ENCODE peak calls at places on chromosomes 16 and 17, in six cellular contexts. H is stimulated activated CD4-positive, alpha-beta T cell treated with anti-CD3 and anti-CD28 coated beads, TNF-alpha, amount 100 ng/mL, for 1 hour; J is NCI-H460; E is activated naive CD8-positive, alpha-beta T cell treated with anti-CD3 and anti-CD28 coated beads, Interleukin-2, amount 50 U/mL, for 24 hours; L is CD8-positive, alpha-beta T cell; A is Daoy. V is an unnamed sample.
A peak's percentile ranks its signal among the peaks of the same experiment; 100 is the strongest.

GRCh38 chr16:55737318-55737717 is 81.5 kb downstream of the SLC6A2 start:
- DNase-seq in L (no peak), J (no peak), A (no peak), H (no peak), E (no peak), V (no peak)

GRCh38 chr16:57795431-57795878 is 6.8 kb downstream of the KIFC3 start:
- DNase-seq in J (peak; percentile 70), E (no peak), L (peak; percentile 17), A (peak; percentile 44), H (no peak), V (peak; percentile 8)

GRCh38 chr16:57528499-57529323 is 7.7 kb downstream of the CCDC102A start:
- DNase-seq in J (no peak), A (no peak), H (no peak), L (no peak), E (no peak), V (no peak)

GRCh38 chr17:75645501-75645888 is 12.3 kb downstream of the SMIM5 start:
- DNase-seq in J (no peak), L (no peak), H (no peak), A (peak; percentile 92), E (no peak), V (peak; percentile 77)

GRCh38 chr16:66459878-66460277 is 32.8 kb downstream of the BEAN1 start:
- DNase-seq in L (no peak), A (no peak), H (no peak), J (no peak), E (no peak), V (no peak)

GRCh38 chr16:19882186-19882585 is 2.5 kb downstream of the GPRC5B start:
- DNase-seq in L (no peak), E (no peak), J (no peak), H (no peak), A (no peak), V (no peak)

GRCh38 chr17:29107933-29108805 is 65.2 kb downstream of the PIPOX start:
- DNase-seq in E (no peak), L (no peak), J (no peak), H (no peak), A (no peak), V (no peak)

GRCh38 chr16:87076950-87077749 is 240.0 kb downstream of the C16orf95 start:
- DNase-seq in A (peak; percentile 76), J (peak; percentile 38), H (no peak), L (no peak), E (peak; percentile 58), V (no peak)

GRCh38 chr16:14286381-14287230 is 215.5 kb downstream of the MRTFB start:
- DNase-seq in L (peak; percentile 25), E (no peak), H (no peak), J (no peak), A (no peak), V (no peak)

GRCh38 chr17:43599835-43600234 is 53.7 kb upstream of the ETV4 start:
- DNase-seq in J (no peak), A (peak; percentile 81), H (no peak), E (no peak), L (no peak), V (no peak)

GRCh38 chr17:4858068-4858879 is 25.1 kb downstream of the MINK1 start:
- DNase-seq in A (peak; percentile 27), J (no peak), L (no peak), H (no peak), E (no peak), V (no peak)

GRCh38 chr17:70230883-70231282 is 61.6 kb downstream of the KCNJ2 start:
- DNase-seq in L (no peak), E (no peak), A (no peak), J (no peak), H (no peak), V (no peak)

GRCh38 chr16:87416826-87417471 is 24.8 kb downstream of the MAP1LC3B start:
- DNase-seq in J (no peak), A (no peak), H (no peak), E (peak; percentile 34), L (peak; percentile 40), V (no peak)

GRCh38 chr17:37802061-37802460 is 57.2 kb upstream of the HNF1B start:
- DNase-seq in H (no peak), L (no peak), E (no peak), A (no peak), J (no peak), V (no peak)

GRCh38 chr16:19005561-19006445 is 22.1 kb downstream of the TMC7 start:
- DNase-seq in H (no peak), A (peak; percentile 89), E (no peak), J (peak; percentile 62), L (no peak), V (no peak)

GRCh38 chr17:77506371-77506991 is 365.7 kb downstream of the SEC14L1 start:
- DNase-seq in H (no peak), L (no peak), A (no peak), J (no peak), E (no peak), V (no peak)

GRCh38 chr17:75478508-75478907 is 22.1 kb downstream of the TMEM94 start:
- DNase-seq in H (no peak), A (no peak), L (no peak), E (no peak), J (no peak), V (no peak)

GRCh38 chr17:10077561-10078299 is 120.7 kb downstream of the GAS7 start:
- DNase-seq in L (peak; percentile 13), E (no peak), H (no peak), J (no peak), A (no peak), V (no peak)

GRCh38 chr16:78673884-78674283 is 574.4 kb downstream of the WWOX start:
- DNase-seq in A (no peak), E (no peak), L (no peak), H (no peak), J (no peak), V (no peak)

GRCh38 chr16:83940630-83941378 is 12.2 kb upstream of the OSGIN1 start:
- DNase-seq in E (no peak), H (no peak), J (no peak), L (no peak), A (no peak), V (no peak)

GRCh38 chr17:81254955-81255717 is 16.0 kb downstream of the NDUFAF8 start:
- DNase-seq in E (no peak), H (no peak), J (peak; percentile 59), A (peak; percentile 72), L (no peak), V (peak; percentile 40)

GRCh38 chr17:47176438-47176837 is 12.7 kb downstream of the CDC27 start:
- DNase-seq in A (no peak), E (no peak), J (no peak), H (no peak), L (no peak), V (no peak)

GRCh38 chr17:61260061-61260797 is 139.4 kb upstream of the TBX2 start:
- DNase-seq in A (no peak), E (no peak), J (peak; percentile 98), L (no peak), H (no peak), V (no peak)

GRCh38 chr17:13346081-13346533 is 255.6 kb downstream of the HS3ST3A1 start:
- DNase-seq in J (no peak), E (no peak), H (no peak), A (peak; percentile 93), L (no peak), V (no peak)

GRCh38 chr17:5078106-5079028 is at the start of gene ZFP3:
- DNase-seq in A (no peak), H (peak; percentile 48), L (peak; percentile 73), E (peak; percentile 78), J (no peak), V (peak; percentile 93)

GRCh38 chr16:29198731-29199521 is 207.6 kb downstream of the NPIPB11 start:
- DNase-seq in J (no peak), A (no peak), H (no peak), E (no peak), L (no peak), V (no peak)

GRCh38 chr17:75872434-75873351 is 5.7 kb downstream of the TRIM47 start:
- DNase-seq in J (peak; percentile 84), H (peak; percentile 28), E (no peak), L (peak; percentile 51), A (peak; percentile 78), V (no peak)

GRCh38 chr16:81830845-81831600 is 51.9 kb downstream of the PLCG2 start:
- DNase-seq in E (no peak), L (no peak), A (no peak), J (no peak), H (no peak), V (no peak)

GRCh38 chr17:53088501-53088900 is 734.2 kb upstream of the KIF2B start:
- DNase-seq in H (no peak), A (no peak), L (no peak), J (no peak), E (no peak), V (no peak)

GRCh38 chr16:79370736-79371135 is 229.8 kb downstream of the MAF start:
- DNase-seq in L (peak; percentile 19), H (no peak), E (no peak), A (no peak), J (no peak), V (no peak)

GRCh38 chr17:34146440-34147043 is 108.5 kb upstream of the CCL2 start:
- DNase-seq in J (peak; percentile 19), L (peak; percentile 31), E (peak; percentile 58), A (peak; percentile 61), H (peak; percentile 7), V (no peak)

GRCh38 chr17:69269174-69269998 is 40.8 kb upstream of the ABCA10 start:
- DNase-seq in E (no peak), L (no peak), H (no peak), J (peak; percentile 41), A (peak; percentile 43), V (no peak)

GRCh38 chr17:79629548-79630049 is 18.7 kb upstream of the RBFOX3 start:
- DNase-seq in J (no peak), H (no peak), E (no peak), L (no peak), A (no peak), V (no peak)